ENCODE peak calls at places on chromosomes 16 and 17, in five cellular contexts. X is ovary, U is A549, I is Caco-2, K is sigmoid colon. F is an unnamed sample.
A peak's percentile ranks its signal among the peaks of the same experiment; 100 is the strongest.

GRCh38 chr16:4597174-4597573 is 17.5 kb downstream of the UBALD1 start:
- DNase-seq in U (no peak), K (no peak), X (no peak), I (no peak), F (no peak)

GRCh38 chr17:13346081-13346533 is 255.6 kb downstream of the HS3ST3A1 start:
- DNase-seq in X (no peak), I (no peak), U (no peak), K (no peak), F (no peak)

GRCh38 chr17:65057520-65058075 is 1.1 kb upstream of the GNA13 start:
- DNase-seq in I (no peak), X (peak; percentile 38), U (peak; percentile 55), K (peak; percentile 72), F (peak; percentile 31)

GRCh38 chr16:27383511-27384243 is 18.3 kb upstream of the IL21R start:
- DNase-seq in X (no peak), K (peak; percentile 71), I (no peak), U (no peak), F (peak; percentile 55)

GRCh38 chr16:81602792-81603191 is 158.2 kb downstream of the CMIP start:
- DNase-seq in X (no peak), U (no peak), I (no peak), K (no peak), F (no peak)

GRCh38 chr17:78716814-78717393 is 65.2 kb downstream of the CYTH1 start:
- DNase-seq in X (peak; percentile 48), K (peak; percentile 91), U (peak; percentile 71), I (no peak), F (peak; percentile 76)

GRCh38 chr17:41864498-41864836 is 756 bp downstream of the KLHL11 start:
- DNase-seq in U (no peak), X (no peak), I (no peak), K (peak; percentile 83), F (no peak)

GRCh38 chr17:32920293-32920692 is 7.7 kb upstream of the TMEM98 start:
- DNase-seq in X (no peak), U (no peak), I (no peak), K (no peak), F (no peak)

GRCh38 chr17:77107506-77108433 is 33.0 kb upstream of the SEC14L1 start:
- DNase-seq in K (no peak), X (no peak), U (no peak), I (no peak), F (no peak)

GRCh38 chr16:89256651-89257254 is 39.2 kb downstream of the ZNF778 start:
- DNase-seq in U (no peak), K (peak; percentile 75), X (peak; percentile 72), I (peak; percentile 80), F (peak; percentile 81)

GRCh38 chr16:5709889-5710288 is 612.3 kb upstream of the EEF2KMT start:
- DNase-seq in K (no peak), X (no peak), U (no peak), I (peak; percentile 32), F (no peak)

GRCh38 chr16:471353-472198 is 46.1 kb downstream of the RAB11FIP3 start:
- DNase-seq in X (no peak), K (peak; percentile 72), I (no peak), U (no peak), F (no peak)

GRCh38 chr16:67229906-67230808 is 3.2 kb downstream of the TMEM208 start:
- DNase-seq in X (no peak), I (no peak), U (no peak), K (no peak), F (peak; percentile 53)

GRCh38 chr17:73954981-73955380 is 248.5 kb upstream of the RPL38 start:
- DNase-seq in X (no peak), I (no peak), U (no peak), K (no peak), F (no peak)

GRCh38 chr16:85912271-85912974 is 13.5 kb downstream of the IRF8 start:
- DNase-seq in X (peak; percentile 64), I (no peak), K (peak; percentile 79), U (no peak), F (no peak)

GRCh38 chr17:57516290-57517215 is 228.5 kb downstream of the CCDC182 start:
- DNase-seq in U (no peak), I (no peak), X (no peak), K (no peak), F (no peak)
- H3K4me1 ChIP-seq in U (peaks cover 67% of the 10 kb centered on the region), I (peaks cover 52% of the 10 kb centered on the region), X (no peaks in the 10 kb centered on the region), K (no peaks in the 10 kb centered on the region), F (peaks cover 19% of the 10 kb centered on the region)

DNA sequence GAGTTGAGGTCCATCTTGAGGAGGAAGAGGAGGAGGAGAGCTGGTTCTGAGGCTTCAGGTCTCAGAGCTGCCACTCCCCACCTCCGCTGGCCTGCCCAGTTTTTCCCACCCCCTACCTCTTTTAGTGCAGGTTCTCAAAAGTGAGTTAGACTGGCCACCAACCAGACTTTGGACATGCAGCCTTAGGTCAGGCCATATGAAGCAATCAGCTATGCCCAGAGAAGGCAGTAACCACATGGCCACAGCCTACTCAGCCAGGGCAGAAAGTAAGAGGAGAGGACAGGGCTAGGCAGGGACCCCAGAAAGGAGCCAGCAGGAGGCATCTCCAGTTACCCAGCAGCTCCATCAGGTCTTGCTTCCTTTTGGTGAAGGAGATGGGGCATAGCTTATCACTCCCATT is 9.0 kb downstream of the MYO15A start:
- DNase-seq in K (no peak), X (no peak), U (no peak), I (no peak), F (no peak)
- H3K4me1 ChIP-seq in K (no peaks in the 10 kb centered on the region), X (no peaks in the 10 kb centered on the region), U (no peaks in the 10 kb centered on the region), I (no peaks in the 10 kb centered on the region), F (peaks cover 15% of the 10 kb centered on the region)

DNA sequence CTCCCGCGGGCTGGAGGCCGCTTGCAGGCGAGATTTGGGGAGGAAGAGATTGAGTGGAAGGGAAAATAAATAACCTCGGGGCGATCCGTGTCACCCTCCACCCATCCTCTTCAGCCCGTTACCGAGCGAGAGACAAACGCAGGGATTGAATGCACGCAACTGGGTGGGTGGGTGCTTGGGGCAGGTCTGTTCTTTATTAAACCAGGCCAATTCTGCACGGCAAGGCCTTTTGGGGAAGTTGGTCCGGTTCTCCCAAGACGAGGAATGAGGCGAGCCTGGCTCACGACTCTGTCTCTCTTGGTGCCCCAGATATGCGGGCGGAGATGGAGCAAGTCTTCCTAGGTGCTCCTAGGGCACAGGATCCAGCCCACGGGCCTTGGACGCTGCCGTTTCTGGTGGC is 396 bp upstream of the HOXB7 start:
- DNase-seq in I (no peak), X (no peak), U (peak; percentile 62), K (no peak), F (peak; percentile 30)
- H3K4me1 ChIP-seq in I (peaks cover 9% of the 10 kb centered on the region), X (peaks cover 2% of the 10 kb centered on the region), U (peaks cover 13% of the 10 kb centered on the region), K (peaks cover 42% of the 10 kb centered on the region), F (peaks cover 17% of the 10 kb centered on the region)

GRCh38 chr16:49952386-49952785 is 72.6 kb upstream of the CNEP1R1 start:
- DNase-seq in I (no peak), X (no peak), U (peak; percentile 16), K (peak; percentile 2), F (no peak)

GRCh38 chr16:49951568-49952195 is 73.3 kb upstream of the CNEP1R1 start:
- DNase-seq in I (no peak), K (peak; percentile 24), X (no peak), U (peak; percentile 4), F (no peak)

GRCh38 chr16:49956915-49957314 is 68.1 kb upstream of the CNEP1R1 start:
- DNase-seq in K (no peak), X (no peak), I (no peak), U (no peak), F (no peak)

GRCh38 chr16:49947907-49948678 is 76.9 kb upstream of the CNEP1R1 start:
- DNase-seq in K (no peak), I (no peak), X (no peak), U (no peak), F (no peak)

DNA sequence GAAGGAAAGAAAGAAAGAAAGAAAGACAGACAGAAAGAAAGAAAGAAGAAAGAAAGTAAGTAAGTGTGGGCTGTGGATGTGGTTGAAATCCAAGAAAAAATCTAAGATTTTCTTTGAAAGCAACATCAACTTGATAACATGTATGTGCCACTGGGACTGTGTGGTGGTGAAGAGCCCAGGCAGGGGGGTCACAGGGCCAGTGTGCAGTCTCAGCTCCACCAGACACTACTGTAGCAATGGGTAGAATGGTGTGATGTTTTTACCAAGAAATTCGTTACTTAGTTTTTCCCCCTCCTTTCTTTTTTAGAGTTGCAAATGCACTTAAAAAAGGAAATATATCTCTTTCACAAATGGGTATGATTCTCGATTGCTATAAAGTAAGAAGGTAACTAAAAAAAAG is 71.9 kb upstream of the CNEP1R1 start:
- DNase-seq in I (no peak), K (no peak), X (no peak), U (no peak), F (no peak)
- H3K4me1 ChIP-seq in I (peaks cover 6% of the 10 kb centered on the region), K (no peaks in the 10 kb centered on the region), X (no peaks in the 10 kb centered on the region), U (peaks cover 5% of the 10 kb centered on the region), F (no peaks in the 10 kb centered on the region)

GRCh38 chr16:57823836-57824235 is 21.5 kb upstream of the KIFC3 start:
- DNase-seq in I (no peak), X (no peak), U (no peak), K (no peak), F (no peak)

GRCh38 chr16:57822861-57823260 is 20.6 kb upstream of the KIFC3 start:
- DNase-seq in K (no peak), U (no peak), X (no peak), I (no peak), F (no peak)

GRCh38 chr16:57825298-57826039 is 23.2 kb upstream of the KIFC3 start:
- DNase-seq in X (no peak), U (no peak), I (no peak), K (no peak), F (no peak)

GRCh38 chr16:57826040-57826434 is 23.7 kb upstream of the KIFC3 start:
- DNase-seq in K (no peak), U (no peak), X (no peak), I (no peak), F (no peak)

DNA sequence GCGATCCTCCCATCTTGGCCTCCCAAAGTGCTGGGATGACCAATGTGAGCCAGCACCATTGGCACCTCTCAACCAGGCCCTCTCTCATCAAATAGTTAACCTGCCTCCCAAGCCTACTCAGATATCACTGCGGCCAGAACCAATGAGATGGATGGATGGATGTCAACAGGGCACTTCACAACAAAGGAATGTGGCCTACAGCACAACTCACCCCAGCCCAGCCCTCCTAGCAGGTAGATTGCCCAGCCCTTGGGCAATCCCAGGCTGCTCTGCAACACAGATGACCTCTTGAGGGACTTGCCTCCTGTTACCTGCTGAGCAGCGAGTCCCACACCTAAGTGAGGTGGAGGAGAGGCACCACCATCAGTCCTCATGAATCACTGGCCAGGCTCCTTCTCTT is 22.6 kb upstream of the KIFC3 start:
- DNase-seq in X (no peak), U (no peak), K (no peak), I (peak; percentile 93), F (no peak)
- H3K4me1 ChIP-seq in X (peaks cover 4% of the 10 kb centered on the region), U (peaks cover 68% of the 10 kb centered on the region), K (no peaks in the 10 kb centered on the region), I (peaks cover 75% of the 10 kb centered on the region), F (peaks cover 24% of the 10 kb centered on the region)

GRCh38 chr17:6914711-6915110 is 81.1 kb upstream of the ALOX12 start:
- DNase-seq in K (no peak), U (no peak), I (no peak), X (no peak), F (no peak)
- H3K4me1 ChIP-seq in K (no peaks in the 10 kb centered on the region), U (peaks cover 5% of the 10 kb centered on the region), I (no peaks in the 10 kb centered on the region), X (no peaks in the 10 kb centered on the region), F (peaks cover 5% of the 10 kb centered on the region)

GRCh38 chr17:5220074-5220473 is 14.6 kb downstream of the SCIMP start:
- DNase-seq in X (no peak), I (no peak), K (no peak), U (no peak), F (no peak)
- H3K4me1 ChIP-seq in X (no peaks in the 10 kb centered on the region), I (no peaks in the 10 kb centered on the region), K (no peaks in the 10 kb centered on the region), U (peaks cover 3% of the 10 kb centered on the region), F (no peaks in the 10 kb centered on the region)

F was measured in psoas muscle.